ENCODE peak calls at places on chromosomes 6 and 20, in ten cellular contexts. One of them, this sample, is unnamed.

GRCh38 chr6:19988555-19988954 is 151.4 kb downstream of the ID4 start:
- DNase-seq in kidney glomerular epithelial cell: peak; percentile 6
- DNase-seq in EH: peak; percentile 27
- DNase-seq in fibroblast of pulmonary artery: peak; percentile 31
- DNase-seq in myocyte: peak; percentile 5
- DNase-seq in substantia nigra: no peak
- DNase-seq in stimulated activated CD8-positive, alpha-beta memory T cell treated with anti-CD3 and anti-CD28 coated beads, Interleukin-2, amount 100 ng/mL, for 48 hours: no peak
- DNase-seq in activated CD4-positive, CD25-positive, alpha-beta regulatory T cell: no peak
- DNase-seq in mesenteric fat pad: no peak
- DNase-seq in cardiac fibroblast: peak; percentile 10
- DNase-seq in this sample: no peak

GRCh38 chr6:26195924-26196845 is 109.0 kb downstream of the HFE start:
- DNase-seq in fibroblast of pulmonary artery: peak; percentile 7
- DNase-seq in substantia nigra: no peak
- DNase-seq in cardiac fibroblast: peak; percentile 20
- DNase-seq in activated CD4-positive, CD25-positive, alpha-beta regulatory T cell: no peak
- DNase-seq in kidney glomerular epithelial cell: no peak
- DNase-seq in myocyte: no peak
- DNase-seq in stimulated activated CD8-positive, alpha-beta memory T cell treated with anti-CD3 and anti-CD28 coated beads, Interleukin-2, amount 100 ng/mL, for 48 hours: no peak
- DNase-seq in EH: peak; percentile 43
- DNase-seq in mesenteric fat pad: no peak
- DNase-seq in this sample: no peak

GRCh38 chr20:327946-328563 is 2.7 kb downstream of the SOX12 start:
- DNase-seq in mesenteric fat pad: no peak
- DNase-seq in EH: peak; percentile 13
- DNase-seq in substantia nigra: no peak
- DNase-seq in stimulated activated CD8-positive, alpha-beta memory T cell treated with anti-CD3 and anti-CD28 coated beads, Interleukin-2, amount 100 ng/mL, for 48 hours: no peak
- DNase-seq in activated CD4-positive, CD25-positive, alpha-beta regulatory T cell: no peak
- DNase-seq in kidney glomerular epithelial cell: no peak
- DNase-seq in cardiac fibroblast: peak; percentile 21
- DNase-seq in myocyte: no peak
- DNase-seq in fibroblast of pulmonary artery: no peak
- DNase-seq in this sample: no peak

GRCh38 chr20:49610701-49611538 is 43.0 kb upstream of the PTGIS start:
- DNase-seq in stimulated activated CD8-positive, alpha-beta memory T cell treated with anti-CD3 and anti-CD28 coated beads, Interleukin-2, amount 100 ng/mL, for 48 hours: peak; percentile 70
- DNase-seq in substantia nigra: peak; percentile 74
- DNase-seq in myocyte: peak; percentile 75
- DNase-seq in EH: peak; percentile 54
- DNase-seq in fibroblast of pulmonary artery: peak; percentile 59
- DNase-seq in mesenteric fat pad: peak; percentile 94
- DNase-seq in activated CD4-positive, CD25-positive, alpha-beta regulatory T cell: peak; percentile 65
- DNase-seq in kidney glomerular epithelial cell: peak; percentile 44
- DNase-seq in cardiac fibroblast: peak; percentile 60
- DNase-seq in this sample: peak; percentile 10

GRCh38 chr6:9948600-9949138 is 466.2 kb downstream of the TFAP2A start:
- DNase-seq in substantia nigra: no peak
- DNase-seq in kidney glomerular epithelial cell: no peak
- DNase-seq in cardiac fibroblast: no peak
- DNase-seq in stimulated activated CD8-positive, alpha-beta memory T cell treated with anti-CD3 and anti-CD28 coated beads, Interleukin-2, amount 100 ng/mL, for 48 hours: no peak
- DNase-seq in mesenteric fat pad: no peak
- DNase-seq in EH: peak; percentile 36
- DNase-seq in fibroblast of pulmonary artery: no peak
- DNase-seq in myocyte: no peak
- DNase-seq in activated CD4-positive, CD25-positive, alpha-beta regulatory T cell: no peak
- DNase-seq in this sample: no peak

GRCh38 chr20:49928411-49929141 is 7.6 kb upstream of the RNF114 start:
- DNase-seq in substantia nigra: peak; percentile 57
- DNase-seq in EH: peak; percentile 84
- DNase-seq in cardiac fibroblast: peak; percentile 91
- DNase-seq in kidney glomerular epithelial cell: peak; percentile 52
- DNase-seq in fibroblast of pulmonary artery: peak; percentile 91
- DNase-seq in myocyte: peak; percentile 86
- DNase-seq in stimulated activated CD8-positive, alpha-beta memory T cell treated with anti-CD3 and anti-CD28 coated beads, Interleukin-2, amount 100 ng/mL, for 48 hours: peak; percentile 70
- DNase-seq in mesenteric fat pad: peak; percentile 86
- DNase-seq in activated CD4-positive, CD25-positive, alpha-beta regulatory T cell: peak; percentile 45
- DNase-seq in this sample: peak; percentile 45

GRCh38 chr6:134626131-134626530 is 308.2 kb upstream of the SGK1 start:
- DNase-seq in fibroblast of pulmonary artery: no peak
- DNase-seq in cardiac fibroblast: no peak
- DNase-seq in substantia nigra: no peak
- DNase-seq in activated CD4-positive, CD25-positive, alpha-beta regulatory T cell: no peak
- DNase-seq in mesenteric fat pad: no peak
- DNase-seq in kidney glomerular epithelial cell: no peak
- DNase-seq in myocyte: no peak
- DNase-seq in EH: peak; percentile 24
- DNase-seq in stimulated activated CD8-positive, alpha-beta memory T cell treated with anti-CD3 and anti-CD28 coated beads, Interleukin-2, amount 100 ng/mL, for 48 hours: no peak
- DNase-seq in this sample: no peak

GRCh38 chr6:90397929-90398674 is 101.5 kb upstream of the BACH2 start:
- DNase-seq in stimulated activated CD8-positive, alpha-beta memory T cell treated with anti-CD3 and anti-CD28 coated beads, Interleukin-2, amount 100 ng/mL, for 48 hours: peak; percentile 78
- DNase-seq in myocyte: no peak
- DNase-seq in cardiac fibroblast: no peak
- DNase-seq in mesenteric fat pad: no peak
- DNase-seq in EH: no peak
- DNase-seq in substantia nigra: no peak
- DNase-seq in activated CD4-positive, CD25-positive, alpha-beta regulatory T cell: peak; percentile 42
- DNase-seq in kidney glomerular epithelial cell: peak; percentile 68
- DNase-seq in fibroblast of pulmonary artery: peak; percentile 7
- DNase-seq in this sample: no peak

GRCh38 chr6:6746970-6747338 is 158.4 kb downstream of the LY86 start:
- DNase-seq in EH: no peak
- DNase-seq in activated CD4-positive, CD25-positive, alpha-beta regulatory T cell: no peak
- DNase-seq in fibroblast of pulmonary artery: no peak
- DNase-seq in kidney glomerular epithelial cell: no peak
- DNase-seq in myocyte: no peak
- DNase-seq in substantia nigra: no peak
- DNase-seq in cardiac fibroblast: no peak
- DNase-seq in mesenteric fat pad: no peak
- DNase-seq in stimulated activated CD8-positive, alpha-beta memory T cell treated with anti-CD3 and anti-CD28 coated beads, Interleukin-2, amount 100 ng/mL, for 48 hours: no peak
- DNase-seq in this sample: no peak

GRCh38 chr6:151292974-151293373 is 53.2 kb downstream of the AKAP12 start:
- DNase-seq in fibroblast of pulmonary artery: peak; percentile 80
- DNase-seq in kidney glomerular epithelial cell: no peak
- DNase-seq in EH: peak; percentile 89
- DNase-seq in cardiac fibroblast: peak; percentile 79
- DNase-seq in stimulated activated CD8-positive, alpha-beta memory T cell treated with anti-CD3 and anti-CD28 coated beads, Interleukin-2, amount 100 ng/mL, for 48 hours: no peak
- DNase-seq in myocyte: no peak
- DNase-seq in activated CD4-positive, CD25-positive, alpha-beta regulatory T cell: no peak
- DNase-seq in mesenteric fat pad: no peak
- DNase-seq in substantia nigra: no peak
- DNase-seq in this sample: no peak

GRCh38 chr6:36355819-36356218 is 19.1 kb upstream of the BNIP5 start:
- DNase-seq in myocyte: no peak
- DNase-seq in EH: no peak
- DNase-seq in stimulated activated CD8-positive, alpha-beta memory T cell treated with anti-CD3 and anti-CD28 coated beads, Interleukin-2, amount 100 ng/mL, for 48 hours: no peak
- DNase-seq in kidney glomerular epithelial cell: no peak
- DNase-seq in mesenteric fat pad: no peak
- DNase-seq in substantia nigra: no peak
- DNase-seq in activated CD4-positive, CD25-positive, alpha-beta regulatory T cell: no peak
- DNase-seq in cardiac fibroblast: peak; percentile 88
- DNase-seq in fibroblast of pulmonary artery: peak; percentile 91
- DNase-seq in this sample: no peak

GRCh38 chr6:130452336-130452735 is 86.5 kb downstream of the TMEM200A start:
- DNase-seq in fibroblast of pulmonary artery: no peak
- DNase-seq in myocyte: no peak
- DNase-seq in activated CD4-positive, CD25-positive, alpha-beta regulatory T cell: no peak
- DNase-seq in mesenteric fat pad: no peak
- DNase-seq in EH: no peak
- DNase-seq in stimulated activated CD8-positive, alpha-beta memory T cell treated with anti-CD3 and anti-CD28 coated beads, Interleukin-2, amount 100 ng/mL, for 48 hours: no peak
- DNase-seq in substantia nigra: no peak
- DNase-seq in kidney glomerular epithelial cell: no peak
- DNase-seq in cardiac fibroblast: no peak
- DNase-seq in this sample: no peak

GRCh38 chr6:87722831-87723726 is 21.0 kb upstream of the AKIRIN2 start:
- DNase-seq in cardiac fibroblast: peak; percentile 95
- DNase-seq in fibroblast of pulmonary artery: peak; percentile 95
- DNase-seq in stimulated activated CD8-positive, alpha-beta memory T cell treated with anti-CD3 and anti-CD28 coated beads, Interleukin-2, amount 100 ng/mL, for 48 hours: no peak
- DNase-seq in activated CD4-positive, CD25-positive, alpha-beta regulatory T cell: no peak
- DNase-seq in EH: peak; percentile 96
- DNase-seq in mesenteric fat pad: no peak
- DNase-seq in substantia nigra: peak; percentile 84
- DNase-seq in myocyte: peak; percentile 99
- DNase-seq in kidney glomerular epithelial cell: peak; percentile 89
- DNase-seq in this sample: peak; percentile 52

GRCh38 chr6:169236545-169236944 is 17.1 kb downstream of the THBS2 start:
- DNase-seq in cardiac fibroblast: no peak
- DNase-seq in stimulated activated CD8-positive, alpha-beta memory T cell treated with anti-CD3 and anti-CD28 coated beads, Interleukin-2, amount 100 ng/mL, for 48 hours: no peak
- DNase-seq in mesenteric fat pad: no peak
- DNase-seq in myocyte: no peak
- DNase-seq in activated CD4-positive, CD25-positive, alpha-beta regulatory T cell: no peak
- DNase-seq in kidney glomerular epithelial cell: no peak
- DNase-seq in EH: no peak
- DNase-seq in substantia nigra: no peak
- DNase-seq in fibroblast of pulmonary artery: no peak
- DNase-seq in this sample: no peak

GRCh38 chr6:61886608-61887259 is 399.3 kb downstream of the KHDRBS2 start:
- DNase-seq in activated CD4-positive, CD25-positive, alpha-beta regulatory T cell: no peak
- DNase-seq in substantia nigra: no peak
- DNase-seq in EH: no peak
- DNase-seq in fibroblast of pulmonary artery: no peak
- DNase-seq in cardiac fibroblast: no peak
- DNase-seq in mesenteric fat pad: no peak
- DNase-seq in stimulated activated CD8-positive, alpha-beta memory T cell treated with anti-CD3 and anti-CD28 coated beads, Interleukin-2, amount 100 ng/mL, for 48 hours: no peak
- DNase-seq in kidney glomerular epithelial cell: no peak
- DNase-seq in myocyte: no peak
- DNase-seq in this sample: no peak

GRCh38 chr6:36642913-36643817 is 35.3 kb upstream of the CDKN1A start:
- DNase-seq in kidney glomerular epithelial cell: peak; percentile 74
- DNase-seq in stimulated activated CD8-positive, alpha-beta memory T cell treated with anti-CD3 and anti-CD28 coated beads, Interleukin-2, amount 100 ng/mL, for 48 hours: no peak
- DNase-seq in fibroblast of pulmonary artery: peak; percentile 89
- DNase-seq in EH: peak; percentile 94
- DNase-seq in cardiac fibroblast: peak; percentile 88
- DNase-seq in mesenteric fat pad: peak; percentile 92
- DNase-seq in substantia nigra: peak; percentile 39
- DNase-seq in myocyte: peak; percentile 83
- DNase-seq in activated CD4-positive, CD25-positive, alpha-beta regulatory T cell: no peak
- DNase-seq in this sample: no peak

GRCh38 chr6:95511404-95511803 is 65.9 kb upstream of the MANEA start:
- DNase-seq in substantia nigra: no peak
- DNase-seq in mesenteric fat pad: no peak
- DNase-seq in fibroblast of pulmonary artery: no peak
- DNase-seq in activated CD4-positive, CD25-positive, alpha-beta regulatory T cell: no peak
- DNase-seq in stimulated activated CD8-positive, alpha-beta memory T cell treated with anti-CD3 and anti-CD28 coated beads, Interleukin-2, amount 100 ng/mL, for 48 hours: no peak
- DNase-seq in kidney glomerular epithelial cell: no peak
- DNase-seq in EH: no peak
- DNase-seq in cardiac fibroblast: no peak
- DNase-seq in myocyte: no peak
- DNase-seq in this sample: no peak

GRCh38 chr20:19260412-19261090 is 48.1 kb downstream of the SLC24A3 start:
- DNase-seq in cardiac fibroblast: no peak
- DNase-seq in mesenteric fat pad: peak; percentile 28
- DNase-seq in EH: peak; percentile 87
- DNase-seq in activated CD4-positive, CD25-positive, alpha-beta regulatory T cell: no peak
- DNase-seq in kidney glomerular epithelial cell: no peak
- DNase-seq in substantia nigra: no peak
- DNase-seq in stimulated activated CD8-positive, alpha-beta memory T cell treated with anti-CD3 and anti-CD28 coated beads, Interleukin-2, amount 100 ng/mL, for 48 hours: no peak
- DNase-seq in myocyte: no peak
- DNase-seq in fibroblast of pulmonary artery: no peak
- DNase-seq in this sample: no peak

GRCh38 chr6:109024784-109025183 is 69.9 kb downstream of the SESN1 start:
- DNase-seq in EH: no peak
- DNase-seq in fibroblast of pulmonary artery: peak; percentile 35
- DNase-seq in myocyte: peak; percentile 40
- DNase-seq in cardiac fibroblast: peak; percentile 26
- DNase-seq in kidney glomerular epithelial cell: no peak
- DNase-seq in stimulated activated CD8-positive, alpha-beta memory T cell treated with anti-CD3 and anti-CD28 coated beads, Interleukin-2, amount 100 ng/mL, for 48 hours: no peak
- DNase-seq in substantia nigra: no peak
- DNase-seq in mesenteric fat pad: no peak
- DNase-seq in activated CD4-positive, CD25-positive, alpha-beta regulatory T cell: no peak
- DNase-seq in this sample: no peak